ENCODE peak calls at places on chromosomes 6 and 20, in five cellular contexts. I is HepG2, A is HEK293T, V is GM12878, W is H1. K is an unnamed sample.

GRCh38 chr6:62043079-62043478 is 242.9 kb downstream of the KHDRBS2 start:
- DNase-seq in I (no peak), A (no peak), V (no peak), W (no peak), K (no peak)

GRCh38 chr6:219019-219570 is 73.2 kb upstream of the DUSP22 start:
- DNase-seq in I (no peak), A (no peak), V (peak), W (no peak), K (no peak)

GRCh38 chr6:137883400-137883888 is 16.4 kb downstream of the TNFAIP3 start:
- DNase-seq in I (no peak), A (no peak), V (no peak), W (no peak), K (no peak)

GRCh38 chr20:3651204-3651970 is 11.8 kb downstream of the GFRA4 start:
- DNase-seq in I (no peak), A (no peak), V (no peak), W (no peak), K (no peak)

GRCh38 chr6:125544819-125545218 is 204.6 kb upstream of the HEY2 start:
- DNase-seq in I (no peak), A (no peak), V (no peak), W (no peak), K (no peak)

GRCh38 chr6:127215931-127216330 is 50.7 kb upstream of the RNF146 start:
- DNase-seq in I (peak), A (no peak), V (no peak), W (no peak), K (no peak)

GRCh38 chr20:15613530-15613929 is 959.7 kb downstream of the KIF16B start:
- DNase-seq in I (no peak), A (no peak), V (no peak), W (no peak), K (no peak)

GRCh38 chr6:83536647-83537589 is 24.6 kb downstream of the PRSS35 start:
- DNase-seq in I (no peak), A (no peak), V (no peak), W (no peak), K (no peak)

GRCh38 chr6:38583523-38583922 is 56.2 kb downstream of the BTBD9 start:
- DNase-seq in I (no peak), A (no peak), V (no peak), W (no peak), K (no peak)

GRCh38 chr20:57514273-57514751 is 10.6 kb downstream of the CTCFL start:
- DNase-seq in I (peak), A (peak), V (no peak), W (no peak), K (peak)

GRCh38 chr6:90121982-90122381 is 174.7 kb downstream of the BACH2 start:
- DNase-seq in I (no peak), A (no peak), V (no peak), W (no peak), K (no peak)

GRCh38 chr6:164478426-164478825 is 831.0 kb downstream of the C6orf118 start:
- DNase-seq in I (no peak), A (no peak), V (no peak), W (no peak), K (no peak)

GRCh38 chr20:5216663-5217062 is 89.9 kb downstream of the CDS2 start:
- DNase-seq in I (no peak), A (no peak), V (no peak), W (no peak), K (no peak)

GRCh38 chr6:4906942-4907300 is 96.9 kb downstream of the RPP40 start:
- DNase-seq in I (no peak), A (no peak), V (no peak), W (no peak), K (no peak)

GRCh38 chr20:16129411-16129810 is 443.8 kb downstream of the KIF16B start:
- DNase-seq in I (no peak), A (no peak), V (no peak), W (no peak), K (no peak)

GRCh38 chr20:23419995-23420901 is 1.0 kb downstream of the NAPB start:
- DNase-seq in I (peak), A (peak), V (no peak), W (no peak), K (no peak)

GRCh38 chr6:131197716-131198115 is 62.4 kb downstream of the AKAP7 start:
- DNase-seq in I (no peak), A (no peak), V (no peak), W (no peak), K (no peak)

GRCh38 chr6:75735491-75736186 is 13.4 kb upstream of the MYO6 start:
- DNase-seq in I (peak), A (no peak), V (peak), W (no peak), K (no peak)

GRCh38 chr20:50654899-50655298 is 36.4 kb downstream of the RIPOR3 start:
- DNase-seq in I (no peak), A (no peak), V (no peak), W (no peak), K (no peak)

GRCh38 chr20:3237958-3238615 is 903 bp downstream of the SLC4A11 start:
- DNase-seq in I (no peak), A (no peak), V (no peak), W (no peak), K (no peak)

GRCh38 chr20:24095303-24095702 is 106.7 kb upstream of the GGTLC1 start:
- DNase-seq in I (no peak), A (no peak), V (no peak), W (no peak), K (no peak)

GRCh38 chr6:89679215-89680120 is 40.9 kb upstream of the LYRM2 start:
- DNase-seq in I (no peak), A (no peak), V (no peak), W (no peak), K (no peak)

GRCh38 chr6:111692327-111693164 is 86.9 kb upstream of the TRAF3IP2 start:
- DNase-seq in I (peak), A (no peak), V (no peak), W (no peak), K (no peak)

GRCh38 chr6:49462071-49462470 is 982 bp downstream of the MMUT start:
- DNase-seq in I (no peak), A (no peak), V (no peak), W (no peak), K (no peak)

GRCh38 chr6:16712250-16712930 is 48.9 kb downstream of the ATXN1 start:
- DNase-seq in I (no peak), A (no peak), V (no peak), W (no peak), K (no peak)

GRCh38 chr6:144234935-144235334 is 50.2 kb upstream of the UTRN start:
- DNase-seq in I (no peak), A (no peak), V (no peak), W (no peak), K (no peak)

GRCh38 chr20:41329435-41330342 is 10.9 kb upstream of the LPIN3 start:
- DNase-seq in I (peak), A (no peak), V (no peak), W (no peak), K (no peak)

GRCh38 chr6:14035448-14035847 is 82.1 kb upstream of the CD83 start:
- DNase-seq in I (no peak), A (no peak), V (no peak), W (peak), K (peak)

GRCh38 chr6:110355727-110356126 is 2.4 kb downstream of the METTL24 start:
- DNase-seq in I (no peak), A (no peak), V (no peak), W (no peak), K (peak)

GRCh38 chr6:132136976-132137375 is 185.8 kb upstream of the CCN2 start:
- DNase-seq in I (no peak), A (no peak), V (no peak), W (no peak), K (no peak)

GRCh38 chr20:52975024-52975732 is 3.0 kb downstream of the TSHZ2 start:
- DNase-seq in I (no peak), A (no peak), V (peak), W (no peak), K (no peak)

GRCh38 chr6:136073216-136073615 is 176.9 kb downstream of the MTFR2 start:
- DNase-seq in I (no peak), A (no peak), V (no peak), W (no peak), K (no peak)

GRCh38 chr20:61779176-61779965 is 286.3 kb downstream of the TAF4 start:
- DNase-seq in I (no peak), A (no peak), V (no peak), W (no peak), K (no peak)

GRCh38 chr20:24783631-24784492 is 165.2 kb upstream of the CST7 start:
- DNase-seq in I (peak), A (no peak), V (peak), W (no peak), K (no peak)

GRCh38 chr20:18030020-18030419 is 27.7 kb downstream of the OVOL2 start:
- DNase-seq in I (peak), A (no peak), V (no peak), W (no peak), K (no peak)

GRCh38 chr20:64106435-64106961 is 867 bp downstream of the NPBWR2 start:
- DNase-seq in I (no peak), A (no peak), V (no peak), W (no peak), K (no peak)

GRCh38 chr6:40999498-41000070 is 39.4 kb downstream of the UNC5CL start:
- DNase-seq in I (peak), A (peak), V (peak), W (peak), K (peak)

DNA sequence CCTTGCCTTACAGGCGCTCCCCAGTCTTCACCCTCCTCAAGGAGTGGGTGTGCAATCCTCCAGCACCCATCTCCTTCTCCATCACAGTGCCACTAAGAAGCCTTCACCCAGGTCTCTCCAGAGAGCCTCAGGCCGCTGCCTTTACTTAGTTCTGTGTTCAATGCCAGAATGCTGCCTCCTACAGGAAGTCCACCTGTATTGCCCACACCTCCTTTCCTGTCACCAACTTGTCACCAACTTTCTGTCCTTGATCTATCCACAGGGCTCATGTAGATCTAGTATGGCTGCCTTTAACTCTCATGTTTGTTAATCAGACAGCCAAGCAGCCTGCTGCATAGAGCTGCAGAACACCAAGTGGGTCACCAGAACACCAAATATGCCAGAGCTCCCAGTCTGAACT is 546 bp upstream of the LST1 start:
- DNase-seq in I (peak), A (peak), V (no peak), W (no peak), K (no peak)
- TF ChIP-seq SUZ12 in I (no peak), A (no peak), V (no peak), W (no peak), K (no peak)

DNA sequence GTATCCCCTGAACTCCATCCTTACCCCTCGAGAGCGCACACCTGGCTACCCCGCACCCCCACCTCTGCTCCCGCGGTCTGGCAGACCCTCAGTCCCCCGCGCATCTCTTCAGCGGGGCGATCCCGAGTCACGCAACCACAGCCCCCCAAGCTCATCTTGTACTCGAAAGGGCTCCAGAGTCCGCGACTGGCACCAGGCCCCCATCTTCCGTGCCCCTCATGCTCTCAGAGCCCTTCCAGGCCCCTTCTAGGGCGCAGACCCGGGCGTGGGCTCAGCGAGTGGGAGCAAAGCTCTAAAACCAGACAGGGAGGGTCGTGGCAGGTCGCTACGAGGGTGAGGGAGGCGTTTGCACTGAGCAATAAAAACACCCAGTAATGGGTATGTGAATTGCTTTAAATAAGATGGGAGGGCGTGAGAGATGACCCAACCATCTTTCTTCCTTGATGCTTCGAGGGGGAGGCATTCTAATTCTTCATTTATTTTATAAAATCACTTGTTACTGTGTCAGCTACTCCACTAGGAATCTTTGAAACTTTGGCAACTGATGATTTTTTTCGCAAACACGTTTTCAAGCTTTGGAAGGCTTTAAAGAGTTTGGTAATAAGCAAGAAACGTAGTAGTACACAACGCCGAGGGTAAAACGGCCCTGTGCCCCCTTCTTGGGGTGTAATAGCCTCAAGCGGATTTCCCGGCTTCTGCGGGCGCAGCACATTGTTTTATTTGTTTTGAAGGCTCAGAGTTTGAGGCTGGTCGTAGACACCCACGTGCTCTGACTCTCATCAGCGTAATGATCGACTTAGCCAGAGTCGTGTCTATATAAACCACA is 42.6 kb upstream of the SUPT3H start:
- DNase-seq in I (no peak), A (no peak), V (no peak), W (no peak), K (no peak)
- TF ChIP-seq SUZ12 in I (no peak), A (no peak), V (peak), W (peak), K (peak)

DNA sequence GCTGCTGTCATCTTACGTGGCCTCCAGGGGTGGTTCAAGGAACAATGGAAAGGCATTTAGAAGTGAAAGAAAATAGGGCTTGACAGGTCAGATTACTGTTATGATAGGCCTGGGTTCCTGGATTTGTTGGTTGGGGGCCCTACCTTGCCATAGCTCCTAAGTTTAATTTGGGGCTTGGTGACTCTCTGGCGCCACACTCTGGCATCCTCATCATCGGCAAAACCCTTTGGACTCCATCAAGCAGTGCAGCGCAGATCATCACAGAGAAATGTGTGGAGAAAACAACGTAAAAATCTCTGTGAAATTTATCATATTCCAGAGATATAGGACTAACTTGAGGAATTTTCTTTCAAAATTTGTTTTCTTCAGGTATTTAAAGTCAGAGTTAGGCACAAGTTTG is 33.6 kb upstream of the AIG1 start:
- DNase-seq in I (peak), A (peak), V (no peak), W (peak), K (peak)
- TF ChIP-seq SUZ12 in I (no peak), A (no peak), V (no peak), W (no peak), K (no peak)

DNA sequence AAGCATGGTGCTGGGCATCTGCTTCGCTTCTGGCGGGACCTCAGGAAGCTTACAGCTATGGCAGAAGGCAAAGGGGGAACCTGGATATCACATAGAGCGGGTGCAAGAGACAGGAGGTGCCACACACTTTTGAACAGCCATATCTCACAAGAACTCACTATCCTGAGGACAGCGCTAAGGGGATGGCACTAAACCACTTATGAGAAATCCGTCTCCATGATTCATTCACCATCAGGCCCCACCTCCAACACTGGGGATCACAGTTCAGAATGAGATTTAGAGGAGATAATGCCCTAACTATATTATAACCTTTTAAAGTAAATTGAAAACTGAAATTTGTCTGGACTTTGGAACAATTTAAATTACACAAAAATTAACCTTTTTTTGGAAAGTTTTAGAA is 37.8 kb upstream of the SUMO4 start:
- DNase-seq in I (no peak), A (no peak), V (no peak), W (no peak), K (no peak)
- TF ChIP-seq SUZ12 in I (no peak), A (no peak), V (no peak), W (no peak), K (no peak)

GRCh38 chr6:8507286-8507685 is 71.9 kb upstream of the SLC35B3 start:
- DNase-seq in I (no peak), A (no peak), V (no peak), W (no peak), K (no peak)

DNA sequence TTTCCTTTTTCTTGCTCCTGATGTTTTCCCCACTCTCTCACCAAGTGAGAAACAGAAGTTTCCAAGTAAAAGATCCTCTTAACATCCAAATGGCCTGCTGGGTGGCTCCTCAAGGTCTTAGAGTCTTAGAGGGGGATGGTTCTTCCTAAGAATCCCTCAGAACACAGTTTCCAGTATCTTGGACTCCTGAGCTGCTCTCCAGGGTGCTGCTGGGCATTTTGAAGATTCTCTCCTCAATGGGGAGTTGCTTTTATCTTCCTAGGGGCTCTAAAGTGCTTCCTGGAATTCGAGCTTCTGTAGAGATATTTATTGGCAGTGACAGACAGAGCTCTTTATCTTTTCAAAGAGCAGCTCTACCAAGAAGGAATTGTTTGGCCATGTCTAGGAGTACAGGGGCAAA is 70.8 kb upstream of the SLC35B3 start:
- DNase-seq in I (no peak), A (no peak), V (no peak), W (no peak), K (peak)
- TF ChIP-seq SUZ12 in I (no peak), A (no peak), V (no peak), W (no peak), K (no peak)

GRCh38 chr6:10837009-10837691 is 1.2 kb downstream of the MAK start:
- DNase-seq in I (no peak), A (peak), V (no peak), W (no peak), K (no peak)
- TF ChIP-seq SUZ12 in I (no peak), A (no peak), V (no peak), W (no peak), K (no peak)

DNA sequence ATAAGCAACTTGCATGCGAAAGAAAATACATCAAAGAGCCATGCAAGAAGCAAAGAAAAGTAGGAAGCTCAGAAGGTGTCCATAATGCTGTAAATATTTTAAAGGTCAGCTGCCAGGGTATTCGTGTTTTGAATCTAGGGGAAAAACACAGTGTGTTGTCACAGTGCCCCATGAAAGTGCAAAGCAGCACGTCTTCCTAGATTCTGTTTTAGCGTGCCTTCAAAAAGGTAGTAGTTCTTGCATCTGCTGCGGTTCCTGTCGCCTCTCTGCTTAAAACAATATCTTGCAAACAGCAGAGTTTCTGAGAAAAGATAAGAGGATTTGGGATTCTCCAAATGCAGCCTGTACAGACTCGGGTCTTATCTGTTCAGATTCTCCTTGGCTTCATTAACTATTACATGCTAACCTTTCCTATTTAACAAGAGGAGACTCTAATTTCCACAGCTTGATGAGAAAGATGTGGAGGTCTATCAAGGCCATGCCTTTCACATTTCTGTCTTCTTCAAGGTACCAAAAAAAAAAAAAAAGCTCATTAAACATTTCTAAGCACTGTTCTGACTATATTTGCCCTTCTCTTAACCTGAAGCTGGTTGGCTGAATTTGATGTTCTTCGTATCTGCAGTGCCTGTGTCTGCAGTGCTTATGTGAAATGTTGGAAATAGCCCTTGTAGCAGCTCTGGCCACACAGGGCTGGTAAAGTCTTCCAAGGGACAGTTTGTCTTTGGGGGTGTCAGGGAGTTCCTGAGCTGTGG is 297.5 kb downstream of the ADGB start:
- DNase-seq in I (no peak), A (no peak), V (no peak), W (no peak), K (no peak)
- TF ChIP-seq SUZ12 in I (no peak), A (no peak), V (no peak), W (no peak), K (no peak)

GRCh38 chr6:42217523-42218367 is at the start of gene MRPS10:
- DNase-seq in I (peak), A (peak), V (peak), W (peak), K (peak)

GRCh38 chr6:42221546-42221945 is 3.9 kb upstream of the MRPS10 start:
- DNase-seq in I (no peak), A (no peak), V (no peak), W (no peak), K (no peak)

GRCh38 chr6:42212442-42212841 is 5.2 kb downstream of the MRPS10 start:
- DNase-seq in I (no peak), A (no peak), V (no peak), W (no peak), K (no peak)

GRCh38 chr6:42220754-42221153 is 3.1 kb upstream of the MRPS10 start:
- DNase-seq in I (no peak), A (no peak), V (no peak), W (no peak), K (no peak)

DNA sequence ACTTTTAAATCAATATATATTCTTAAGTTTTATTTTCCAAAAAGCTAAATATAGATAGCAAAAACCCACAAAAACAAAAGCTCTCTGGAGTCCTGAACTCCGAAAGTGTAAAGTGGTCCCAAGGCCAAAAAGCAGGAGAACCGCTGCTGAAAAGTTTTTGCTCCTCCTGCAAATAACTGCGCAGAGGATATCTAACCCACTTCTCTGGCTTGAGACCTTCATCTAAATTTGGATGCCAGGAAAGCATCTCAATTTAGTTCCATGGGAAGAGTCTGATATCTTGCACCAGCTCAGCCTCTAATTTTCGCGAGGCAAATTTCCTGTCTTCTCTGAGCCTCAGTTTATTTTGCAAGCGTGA is 517 bp downstream of the MRPS10 start:
- DNase-seq in I (no peak), A (no peak), V (no peak), W (no peak), K (no peak)
- TF ChIP-seq SUZ12 in I (no peak), A (no peak), V (no peak), W (no peak), K (no peak)